ENCODE peak calls at places on chromosomes 2 and 18, in four cellular contexts. P is HepG2, W is K562, H is GM12878. R is an unnamed sample.

GRCh38 chr2:38075436-38076249 is at the start of gene CYP1B1:
- DNase-seq in H (no peak), P (no peak), W (no peak), R (no peak)

GRCh38 chr2:150147889-150148683 is 339.4 kb downstream of the RND3 start:
- DNase-seq in W (no peak), P (no peak), H (no peak), R (no peak)

GRCh38 chr2:4219571-4219970 is 516.2 kb downstream of the DCDC2C start:
- DNase-seq in P (no peak), W (no peak), H (no peak), R (no peak)

GRCh38 chr2:30776831-30777652 is 30.2 kb downstream of the CAPN13 start:
- DNase-seq in W (no peak), H (no peak), P (no peak), R (no peak)

GRCh38 chr2:40033781-40034180 is 254.7 kb upstream of the THUMPD2 start:
- DNase-seq in H (no peak), P (no peak), W (no peak), R (no peak)

GRCh38 chr18:3427944-3428343 is 22.0 kb upstream of the TGIF1 start:
- DNase-seq in W (no peak), P (no peak), H (no peak), R (no peak)

GRCh38 chr18:63216497-63216896 is 103.1 kb downstream of the BCL2 start:
- DNase-seq in W (no peak), H (no peak), P (no peak), R (no peak)

GRCh38 chr2:96116879-96117533 is 635 bp upstream of the ADRA2B start:
- DNase-seq in W (peak; percentile 92), H (no peak), P (no peak), R (no peak)

GRCh38 chr2:44715671-44716077 is 225.8 kb upstream of the SIX3 start:
- DNase-seq in P (peak; percentile 24), H (no peak), W (no peak), R (no peak)

GRCh38 chr2:240405654-240406313 is 29.7 kb upstream of the GPC1 start:
- DNase-seq in H (no peak), P (no peak), W (no peak), R (no peak)

GRCh38 chr18:32157580-32157979 is 32.3 kb upstream of the MEP1B start:
- DNase-seq in P (no peak), W (no peak), H (no peak), R (no peak)

GRCh38 chr2:230920167-230920566 is 4.9 kb downstream of the GPR55 start:
- DNase-seq in H (no peak), W (no peak), P (no peak), R (no peak)

GRCh38 chr2:201915446-201915845 is 109.1 kb downstream of the CDK15 start:
- DNase-seq in W (no peak), P (no peak), H (no peak), R (no peak)

GRCh38 chr2:80102026-80102425 is 202.5 kb downstream of the LRRTM1 start:
- DNase-seq in H (no peak), W (no peak), P (no peak), R (no peak)

GRCh38 chr2:242098445-242099128 is 229.1 kb downstream of the RTP5 start:
- DNase-seq in P (no peak), H (peak; percentile 40), W (peak; percentile 26), R (no peak)
- TF ChIP-seq HDAC6 in P (no peak), H (no peak), W (no peak), R (no peak)

DNA sequence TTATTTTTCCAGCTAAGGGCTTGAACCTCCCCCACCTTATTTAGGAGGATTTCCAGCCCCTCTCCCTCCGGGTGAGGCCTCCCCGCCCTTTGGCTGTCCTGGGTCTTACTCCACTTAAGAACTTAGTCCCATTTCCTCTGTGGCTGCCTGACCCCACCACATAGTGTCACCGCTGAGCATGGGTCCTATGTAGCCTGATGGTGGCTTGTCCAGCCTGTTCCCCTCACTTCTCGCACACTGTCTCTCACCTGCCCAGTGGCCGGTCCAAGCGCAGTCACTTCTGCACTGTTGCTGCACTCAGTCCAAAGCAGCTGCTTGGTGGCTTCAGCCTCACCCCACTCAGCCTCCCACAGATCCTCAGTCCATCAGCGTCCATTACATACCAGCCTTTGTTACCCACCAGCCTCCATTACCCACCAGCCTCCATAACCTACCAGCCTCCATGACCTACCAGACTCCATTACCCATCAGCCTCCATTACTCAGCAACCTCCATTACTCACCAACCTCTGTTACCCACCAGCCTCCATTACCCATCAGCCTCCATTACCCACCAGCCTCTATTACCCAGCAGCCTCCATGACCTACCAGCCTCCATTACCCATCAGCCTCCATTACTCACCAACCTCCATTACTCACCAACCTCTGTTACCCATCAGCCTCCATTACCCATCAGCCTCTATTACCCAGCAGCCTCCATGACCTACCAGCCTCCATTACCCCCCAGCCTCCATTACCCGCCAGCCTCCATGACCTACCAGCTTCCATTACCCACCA is 133.2 kb upstream of the HS6ST1 start:
- DNase-seq in W (no peak), H (no peak), P (no peak), R (no peak)
- TF ChIP-seq HDAC6 in W (no peak), H (no peak), P (no peak), R (no peak)

GRCh38 chr2:149037851-149038250 is 648 bp upstream of the LYPD6B start:
- DNase-seq in H (no peak), P (no peak), W (no peak), R (no peak)
- TF ChIP-seq HDAC6 in H (no peak), P (no peak), W (no peak), R (no peak)

GRCh38 chr18:8814206-8814605 is 108.8 kb downstream of the MTCL1 start:
- DNase-seq in P (no peak), H (no peak), W (no peak), R (no peak)

GRCh38 chr18:8816233-8816632 is 110.9 kb downstream of the MTCL1 start:
- DNase-seq in W (no peak), H (no peak), P (no peak), R (no peak)

GRCh38 chr18:8811115-8811514 is 105.8 kb downstream of the MTCL1 start:
- DNase-seq in P (no peak), W (no peak), H (no peak), R (no peak)

GRCh38 chr18:8812631-8813030 is 107.3 kb downstream of the MTCL1 start:
- DNase-seq in P (no peak), H (no peak), W (no peak), R (no peak)

GRCh38 chr18:8813621-8814020 is 108.3 kb downstream of the MTCL1 start:
- DNase-seq in P (no peak), H (no peak), W (no peak), R (no peak)
- TF ChIP-seq HDAC6 in P (no peak), H (no peak), W (no peak), R (no peak)

GRCh38 chr2:237541242-237541641 is 25.1 kb upstream of the PRLH start:
- DNase-seq in H (no peak), P (no peak), W (no peak), R (no peak)
- TF ChIP-seq HDAC6 in H (no peak), P (no peak), W (no peak), R (no peak)

GRCh38 chr18:36314754-36315153 is 17.2 kb downstream of the FHOD3 start:
- DNase-seq in H (no peak), P (no peak), W (no peak), R (peak; percentile 22)
- TF ChIP-seq HDAC6 in H (no peak), P (no peak), W (no peak), R (no peak)

DNA sequence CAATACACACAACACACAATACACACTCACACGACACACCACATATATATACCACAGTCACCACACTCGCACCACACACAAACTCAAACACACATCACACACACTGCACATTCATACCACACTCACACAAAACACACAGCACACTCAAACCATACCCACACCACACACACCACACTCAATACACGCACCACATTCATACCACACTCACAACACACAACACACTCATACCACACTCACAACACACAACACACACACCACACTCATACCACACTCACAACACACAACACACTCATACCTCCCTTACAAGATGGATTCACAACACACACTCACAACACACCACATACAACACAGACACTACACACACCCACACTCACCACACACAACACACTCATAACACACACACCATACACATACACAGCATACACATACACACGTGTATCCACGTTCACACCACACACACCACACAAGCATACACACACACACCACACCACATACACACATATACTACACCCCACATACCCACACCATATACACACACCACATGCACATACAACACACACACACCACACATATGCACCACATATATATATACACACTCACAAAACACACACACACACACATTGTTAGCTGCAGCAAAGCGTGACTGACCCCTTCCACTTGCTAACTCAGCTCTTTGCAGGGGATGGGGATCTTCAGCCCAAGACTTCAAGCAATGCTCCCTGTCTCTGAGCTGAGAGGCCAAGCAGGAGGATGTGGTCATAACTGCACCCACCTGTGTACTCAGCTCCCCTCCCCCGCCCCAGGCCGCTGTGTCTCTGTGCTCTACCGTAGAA is 59.0 kb downstream of the SDC1 start:
- DNase-seq in W (no peak), H (no peak), P (no peak), R (no peak)
- TF ChIP-seq HDAC6 in W (no peak), H (no peak), P (no peak), R (no peak)

DNA sequence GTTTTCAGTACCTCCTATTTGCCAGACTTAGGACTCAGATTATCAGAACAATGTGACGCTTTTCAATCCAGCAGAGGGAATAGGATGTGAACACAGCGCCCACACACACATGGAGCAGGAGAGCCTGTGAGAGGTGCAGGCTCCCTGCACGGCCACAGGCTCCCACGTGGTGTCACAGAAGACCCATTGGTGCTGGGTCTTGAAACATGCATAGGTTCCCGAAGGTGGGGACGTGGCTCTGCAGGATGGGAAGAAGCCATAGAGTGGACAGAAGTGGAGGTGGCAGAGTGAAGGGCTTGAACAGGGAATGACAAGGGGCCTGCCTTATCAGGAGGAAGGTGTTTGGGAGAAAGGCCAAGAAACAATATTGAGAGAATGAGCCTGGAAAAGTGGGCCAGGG is 78.5 kb upstream of the BCL2L11 start:
- DNase-seq in W (no peak), H (no peak), P (no peak), R (no peak)
- TF ChIP-seq HDAC6 in W (no peak), H (no peak), P (no peak), R (no peak)

DNA sequence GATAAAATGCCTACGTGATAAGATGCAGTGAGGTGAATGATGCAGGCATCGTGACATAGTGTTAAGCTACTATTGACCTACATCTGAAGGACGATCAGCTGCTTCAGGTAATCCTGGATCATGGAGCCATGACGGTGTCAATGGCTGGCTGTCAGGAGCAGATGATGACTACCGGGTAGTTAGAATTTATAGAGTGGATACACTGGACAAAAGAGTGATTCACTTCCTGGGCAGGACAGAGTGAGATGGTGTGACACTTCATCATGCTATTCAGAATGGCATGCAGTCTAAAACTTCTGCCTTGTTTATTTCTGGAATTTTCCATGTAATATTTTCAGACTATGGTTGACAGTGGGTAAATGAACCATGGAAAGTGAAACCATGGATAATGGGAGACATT is 29.5 kb downstream of the METTL8 start:
- DNase-seq in H (no peak), W (no peak), P (peak; percentile 46), R (no peak)
- TF ChIP-seq HDAC6 in H (no peak), W (no peak), P (no peak), R (no peak)

DNA sequence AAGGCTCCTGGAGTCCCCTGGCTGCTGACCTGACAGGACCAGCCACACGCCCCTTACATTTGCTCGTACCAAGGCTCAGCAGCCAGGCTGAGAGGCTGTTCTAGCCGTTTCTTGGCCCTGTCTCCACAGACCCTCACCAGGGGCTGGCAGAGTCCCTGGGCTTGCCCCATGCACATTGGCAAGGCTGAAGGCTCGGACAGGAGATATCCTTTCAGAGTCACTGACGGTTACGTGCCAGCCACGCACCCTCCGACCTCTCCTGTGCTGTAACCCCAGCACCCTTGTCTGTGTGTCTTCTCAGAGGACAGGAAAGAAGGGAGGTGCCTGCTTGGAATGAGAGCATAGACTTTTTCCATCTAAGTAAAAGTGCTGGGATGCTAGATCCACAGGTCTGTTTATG is 40.8 kb downstream of the COPS8 start:
- DNase-seq in H (no peak), P (no peak), W (no peak), R (no peak)
- TF ChIP-seq HDAC6 in H (no peak), P (no peak), W (no peak), R (no peak)

R was measured in H1.